ENCODE peak calls at places on chromosomes 6 and 20, in five cellular contexts. M is AG08395, G is SW 1271, S is SK-N-DZ, H is cardiac fibroblast. Y is an unnamed sample.

GRCh38 chr6:169859978-169860703 is 108.7 kb downstream of the ERMARD start:
- DNase-seq in M (no peak), G (no peak), S (no peak), H (no peak), Y (no peak)

GRCh38 chr6:16318538-16318937 is 80.2 kb downstream of the GMPR start:
- DNase-seq in M (peak), G (no peak), S (no peak), H (peak), Y (no peak)

GRCh38 chr20:44247131-44247571 is at the start of gene GDAP1L1:
- DNase-seq in M (no peak), G (no peak), S (peak), H (no peak), Y (peak)

GRCh38 chr6:132072831-132073230 is 121.7 kb upstream of the CCN2 start:
- DNase-seq in M (peak), G (no peak), S (no peak), H (no peak), Y (no peak)

GRCh38 chr20:57387945-57388351 is 3.2 kb upstream of the RBM38 start:
- DNase-seq in M (no peak), G (no peak), S (no peak), H (no peak), Y (no peak)

GRCh38 chr20:23754731-23755130 is 4.0 kb upstream of the CST1 start:
- DNase-seq in M (no peak), G (no peak), S (no peak), H (no peak), Y (no peak)

GRCh38 chr20:21640556-21640955 is 64.9 kb upstream of the PAX1 start:
- DNase-seq in M (no peak), G (no peak), S (no peak), H (no peak), Y (peak)

GRCh38 chr20:45938727-45939438 is 4.4 kb downstream of the PCIF1 start:
- DNase-seq in M (no peak), G (no peak), S (no peak), H (no peak), Y (no peak)

GRCh38 chr20:24580006-24580405 is 110.6 kb downstream of the SYNDIG1 start:
- DNase-seq in M (peak), G (no peak), S (no peak), H (no peak), Y (no peak)

GRCh38 chr6:119727504-119728219 is 378.1 kb upstream of the MAN1A1 start:
- DNase-seq in M (no peak), G (no peak), S (no peak), H (no peak), Y (no peak)

GRCh38 chr20:62366370-62367135 is 559 bp downstream of the LAMA5 start:
- DNase-seq in M (no peak), G (peak), S (peak), H (no peak), Y (peak)

GRCh38 chr20:46751856-46752255 is 42.4 kb downstream of the SLC2A10 start:
- DNase-seq in M (peak), G (no peak), S (peak), H (peak), Y (no peak)

GRCh38 chr6:92160226-92160625 is 1259.1 kb downstream of the EPHA7 start:
- DNase-seq in M (no peak), G (no peak), S (no peak), H (no peak), Y (no peak)

GRCh38 chr6:168078199-168078942 is 641 bp downstream of the FRMD1 start:
- DNase-seq in M (no peak), G (no peak), S (no peak), H (no peak), Y (no peak)